ENCODE peak calls at places on chromosomes 4 and X, in four cellular contexts. O, A, S and Q are unnamed samples.

GRCh38 chrX:31593353-31593752 is 521.5 kb upstream of the FTHL17 start:
- DNase-seq in A (no peak), S (no peak), O (no peak), Q (no peak)

GRCh38 chrX:150464001-150464400 is 100.9 kb downstream of the MAMLD1 start:
- DNase-seq in O (no peak), S (no peak), A (no peak), Q (no peak)

GRCh38 chr4:14111730-14112171 is 484.2 kb upstream of the BOD1L1 start:
- DNase-seq in A (no peak), O (no peak), S (no peak), Q (no peak)

GRCh38 chr4:86972997-86973396 is 38.2 kb downstream of the AFF1 start:
- DNase-seq in S (peak; percentile 63), O (no peak), A (no peak), Q (no peak)

GRCh38 chrX:47250017-47250347 is 17.2 kb downstream of the USP11 start:
- DNase-seq in S (no peak), A (no peak), O (no peak), Q (no peak)

GRCh38 chrX:112085149-112085548 is 2.6 kb upstream of the TRPC5 start:
- DNase-seq in A (no peak), O (no peak), S (no peak), Q (no peak)

GRCh38 chr4:98586231-98586630 is 72.2 kb downstream of the TSPAN5 start:
- DNase-seq in S (no peak), A (no peak), O (no peak), Q (no peak)

GRCh38 chr4:150582881-150583286 is 933 bp downstream of the MAB21L2 start:
- DNase-seq in A (no peak), O (no peak), S (no peak), Q (no peak)

DNA sequence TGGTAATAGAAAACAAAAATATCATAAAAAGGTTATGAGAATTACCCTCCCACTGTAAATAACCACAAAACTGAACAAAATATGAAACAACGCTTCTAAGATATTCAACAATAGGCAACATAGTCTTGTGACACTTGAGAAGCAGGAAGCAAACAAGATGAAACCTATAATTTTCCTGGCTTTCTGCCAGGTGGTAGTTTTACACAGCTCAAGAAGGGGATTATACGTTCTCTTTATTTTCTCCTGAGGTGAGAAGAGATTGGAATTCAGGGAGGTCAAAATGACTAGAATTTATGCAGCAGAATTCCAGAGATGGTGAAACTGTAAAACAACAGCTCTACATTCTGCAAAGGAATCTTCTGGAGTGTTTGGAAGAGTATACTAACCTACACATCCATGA is 186.0 kb downstream of the HHIP start:
- DNase-seq in S (no peak), O (no peak), A (no peak), Q (no peak)
- TF ChIP-seq EGR1 in S (no peak), O (no peak), A (no peak), Q (no peak)

GRCh38 chr4:11743961-11744360 is 315.3 kb upstream of the HS3ST1 start:
- DNase-seq in O (no peak), S (no peak), A (no peak), Q (no peak)

GRCh38 chr4:11743236-11743635 is 314.5 kb upstream of the HS3ST1 start:
- DNase-seq in S (no peak), O (no peak), A (no peak), Q (no peak)

GRCh38 chr4:11748169-11748872 is 319.6 kb upstream of the HS3ST1 start:
- DNase-seq in S (no peak), A (no peak), O (no peak), Q (peak; percentile 83)

GRCh38 chr4:11741190-11741652 is 312.5 kb upstream of the HS3ST1 start:
- DNase-seq in A (no peak), S (no peak), O (no peak), Q (no peak)

DNA sequence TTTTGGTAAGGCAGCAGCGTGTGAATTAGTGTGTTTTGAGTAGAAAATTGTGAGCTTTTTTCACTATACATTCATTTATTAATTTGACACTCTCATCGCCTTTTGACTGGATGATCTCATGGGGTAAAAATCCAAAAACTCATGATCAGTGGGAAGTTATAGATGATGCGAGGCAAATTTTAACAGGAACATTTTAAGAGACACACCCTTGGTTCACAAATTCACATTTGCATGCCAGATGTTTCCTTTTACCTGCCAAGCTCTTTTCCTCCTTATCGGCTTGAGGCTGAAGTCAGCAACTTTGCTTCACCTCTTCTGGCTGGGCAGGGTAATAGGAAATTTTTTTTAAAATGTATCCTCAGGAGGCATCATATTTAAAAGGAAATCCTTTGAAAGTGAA is 318.0 kb upstream of the HS3ST1 start:
- DNase-seq in S (no peak), A (no peak), O (no peak), Q (no peak)
- TF ChIP-seq EGR1 in S (no peak), A (no peak), O (no peak), Q (no peak)

GRCh38 chrX:9341305-9342201 is 123.3 kb upstream of the TBL1X start:
- DNase-seq in A (peak; percentile 53), S (peak; percentile 60), O (no peak), Q (no peak)
- TF ChIP-seq EGR1 in A (peak; percentile 84), S (no peak), O (no peak), Q (no peak)

DNA sequence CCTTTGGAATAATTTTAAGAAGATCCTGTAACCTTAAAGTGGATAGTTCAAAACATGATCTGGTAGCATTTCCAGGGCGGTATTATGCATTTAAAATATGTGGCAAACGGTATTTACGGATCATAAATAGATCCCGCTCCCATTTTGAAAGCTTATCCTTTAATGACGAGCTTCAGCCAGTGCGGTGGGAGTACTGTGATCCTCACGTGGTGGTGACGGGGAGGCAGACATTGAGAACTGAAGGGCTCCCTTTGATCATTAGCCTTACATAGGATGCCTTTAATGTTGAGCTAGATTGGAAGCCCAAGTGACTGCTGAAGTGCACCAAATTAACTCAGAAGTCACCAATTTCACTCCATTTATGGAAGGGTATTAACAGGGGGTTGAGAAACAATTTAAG is 56.9 kb downstream of the KIT start:
- DNase-seq in A (no peak), O (no peak), S (no peak), Q (no peak)
- TF ChIP-seq EGR1 in A (no peak), O (no peak), S (no peak), Q (no peak)

GRCh38 chr4:118756958-118757357 is 71.8 kb downstream of the METTL14 start:
- DNase-seq in S (no peak), A (no peak), O (no peak), Q (no peak)
- TF ChIP-seq EGR1 in S (no peak), A (no peak), O (no peak), Q (no peak)

DNA sequence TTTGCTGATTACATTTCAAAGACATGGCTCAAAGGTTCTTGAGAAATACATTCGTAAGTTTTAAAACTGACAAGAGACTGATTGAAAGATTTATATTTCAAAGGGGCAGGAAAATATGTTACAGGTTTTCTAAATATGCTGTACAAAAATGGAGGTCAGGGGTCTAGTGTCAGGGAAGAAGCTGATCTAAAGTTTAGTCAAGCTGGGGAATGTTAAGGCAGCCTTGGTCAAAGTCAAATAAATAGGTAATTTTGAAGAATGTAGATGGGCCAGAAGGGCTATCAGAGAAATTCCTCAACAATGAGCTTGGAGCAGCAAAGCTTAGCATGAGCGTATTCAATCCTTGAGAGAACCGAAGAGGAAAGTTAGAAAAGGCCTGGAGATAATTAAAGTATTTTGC is 9.8 kb upstream of the COMMD8 start:
- DNase-seq in O (no peak), A (no peak), S (no peak), Q (no peak)
- TF ChIP-seq EGR1 in O (no peak), A (no peak), S (no peak), Q (no peak)

DNA sequence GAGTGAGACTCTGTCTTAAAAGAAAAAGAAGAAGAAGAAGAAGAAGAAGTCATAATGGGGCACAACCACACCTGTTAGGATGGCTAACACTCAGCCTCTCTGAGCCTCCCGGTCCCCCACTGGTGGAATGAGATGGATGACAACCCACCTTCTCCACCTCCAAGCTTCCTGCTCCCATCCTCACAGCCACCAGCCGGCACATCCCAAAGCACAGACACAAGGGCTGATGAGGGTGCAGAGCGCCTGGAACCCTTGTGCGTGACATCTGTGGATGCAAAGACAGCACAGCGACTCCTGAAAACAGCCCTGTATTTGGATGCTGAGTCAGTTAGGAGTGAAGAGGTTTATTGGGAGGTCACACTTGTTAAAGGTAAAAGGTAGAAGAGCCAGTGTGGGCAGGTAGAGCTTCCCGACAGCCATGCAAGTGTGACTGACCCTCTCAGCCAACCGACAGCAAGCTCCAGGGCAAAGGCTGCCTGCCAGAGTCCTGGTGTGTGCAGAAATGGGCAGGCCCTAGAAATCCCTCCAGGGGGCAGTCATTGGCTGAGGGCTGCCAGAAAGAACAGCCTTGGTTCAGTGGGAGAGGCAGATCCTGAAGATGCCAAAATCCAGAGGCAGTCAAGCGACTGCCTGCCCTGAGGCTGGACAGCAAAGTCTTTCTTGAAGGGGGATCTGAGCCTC is 26.6 kb upstream of the MAN2B2 start:
- DNase-seq in A (no peak), O (peak; percentile 27), S (peak; percentile 58), Q (peak; percentile 46)
- TF ChIP-seq EGR1 in A (no peak), O (no peak), S (no peak), Q (no peak)

GRCh38 chrX:40130207-40130606 is 32.4 kb upstream of the BCOR start:
- DNase-seq in S (no peak), O (no peak), A (no peak), Q (peak; percentile 37)
- TF ChIP-seq EGR1 in S (no peak), O (no peak), A (no peak), Q (no peak)

DNA sequence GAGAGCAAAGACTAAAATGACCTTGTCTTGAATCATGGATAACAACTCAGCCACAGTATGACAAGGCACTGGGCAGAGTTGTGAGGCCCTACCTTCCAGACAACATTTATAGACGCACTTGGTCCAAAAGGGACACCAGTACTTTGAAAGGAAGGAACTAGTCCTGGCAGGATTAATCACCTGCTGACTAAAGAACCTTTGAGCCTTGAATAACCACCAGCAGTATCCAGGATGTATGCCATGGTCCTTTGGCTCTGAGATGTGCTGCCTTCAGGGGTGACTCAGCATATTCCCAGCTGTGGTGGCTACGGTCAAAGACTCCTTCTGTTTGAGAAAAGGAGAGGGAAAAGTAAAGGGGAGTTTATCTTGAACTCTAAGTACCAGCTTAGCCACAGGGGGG is 118.1 kb upstream of the PRR32 start:
- DNase-seq in S (no peak), A (no peak), O (no peak), Q (no peak)
- TF ChIP-seq EGR1 in S (no peak), A (no peak), O (no peak), Q (no peak)